ENCODE peak calls at places on chromosomes 6 and 20, in six cellular contexts. B, I, S, D, L and W are unnamed samples.

GRCh38 chr6:143675327-143675900 is 2.4 kb upstream of the PHACTR2 start:
- DNase-seq in B (no peak), I (peak), S (no peak), D (no peak), L (no peak), W (no peak)

GRCh38 chr6:169559001-169559441 is 142.8 kb downstream of the WDR27 start:
- DNase-seq in B (no peak), I (no peak), S (no peak), D (no peak), L (no peak), W (no peak)

GRCh38 chr6:25601797-25602679 is 50.0 kb upstream of the SCGN start:
- DNase-seq in B (no peak), I (peak), S (no peak), D (no peak), L (peak), W (no peak)

GRCh38 chr6:148021715-148022114 is 320.9 kb upstream of the SASH1 start:
- DNase-seq in B (no peak), I (no peak), S (no peak), D (peak), L (no peak), W (no peak)

GRCh38 chr20:34264141-34264540 is 22.9 kb downstream of the ASIP start:
- DNase-seq in B (no peak), I (no peak), S (no peak), D (no peak), L (no peak), W (no peak)

GRCh38 chr6:100886078-100886477 is 4.9 kb upstream of the ASCC3 start:
- DNase-seq in B (no peak), I (no peak), S (no peak), D (no peak), L (peak), W (no peak)

GRCh38 chr6:154721460-154721859 is 11.8 kb upstream of the SCAF8 start:
- DNase-seq in B (no peak), I (no peak), S (no peak), D (no peak), L (peak), W (no peak)

GRCh38 chr6:157830354-157831017 is 7.4 kb downstream of the SNX9 start:
- DNase-seq in B (no peak), I (peak), S (no peak), D (no peak), L (no peak), W (no peak)

GRCh38 chr6:27795697-27796494 is 116.3 kb downstream of the OR2B2 start:
- DNase-seq in B (no peak), I (peak), S (peak), D (no peak), L (peak), W (peak)

GRCh38 chr6:97437087-97437486 is 154.1 kb upstream of the MMS22L start:
- DNase-seq in B (no peak), I (peak), S (no peak), D (no peak), L (peak), W (no peak)
- TF ChIP-seq CTCF in B (peak), I (peak), S (peak), D (peak), L (peak), W (peak)

DNA sequence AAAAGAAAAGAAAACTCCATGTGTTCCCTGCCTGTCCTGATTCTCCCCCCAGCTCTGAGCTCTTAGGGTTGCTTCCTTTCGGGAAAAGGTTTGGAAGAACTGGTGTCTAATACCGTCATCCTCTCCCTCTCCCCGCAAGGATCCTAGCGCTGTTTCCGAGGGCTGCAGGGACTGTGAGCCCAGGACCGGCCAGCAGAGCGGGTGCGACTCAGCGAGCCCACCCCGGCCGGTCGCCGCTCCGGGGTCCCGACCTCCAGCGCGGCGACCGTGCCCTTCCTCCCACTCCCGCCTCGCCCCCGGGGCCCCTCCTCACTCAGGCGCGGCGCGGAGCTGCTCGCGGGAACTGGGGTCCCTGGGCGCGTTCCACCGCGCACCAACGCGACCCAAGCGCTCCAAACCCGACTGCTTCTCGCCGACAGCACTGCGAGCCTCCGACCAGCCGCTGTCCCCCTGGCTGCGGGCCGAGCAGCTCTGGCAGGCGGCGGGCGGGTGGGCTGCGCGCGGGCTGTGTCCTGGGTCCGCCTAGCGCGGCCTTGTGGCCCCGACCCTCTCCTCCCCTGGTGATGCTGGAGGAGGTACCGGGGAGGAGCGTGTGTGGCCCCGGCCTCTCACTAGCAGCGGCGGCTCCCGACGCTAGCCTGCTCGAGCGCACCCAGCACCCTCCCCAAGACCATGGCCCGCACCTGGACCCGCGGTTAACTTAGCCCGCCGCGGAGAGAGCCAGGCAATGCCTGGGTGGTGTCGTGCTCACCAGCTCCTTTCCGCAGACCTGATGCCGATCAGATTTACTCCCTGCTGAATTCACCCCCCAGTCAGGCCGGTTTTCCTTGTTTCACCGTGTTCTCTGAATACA is at the start of gene PLA2G7:
- DNase-seq in B (peak), I (peak), S (no peak), D (peak), L (no peak), W (peak)
- TF ChIP-seq CTCF in B (no peak), I (no peak), S (no peak), D (no peak), L (no peak), W (no peak)

DNA sequence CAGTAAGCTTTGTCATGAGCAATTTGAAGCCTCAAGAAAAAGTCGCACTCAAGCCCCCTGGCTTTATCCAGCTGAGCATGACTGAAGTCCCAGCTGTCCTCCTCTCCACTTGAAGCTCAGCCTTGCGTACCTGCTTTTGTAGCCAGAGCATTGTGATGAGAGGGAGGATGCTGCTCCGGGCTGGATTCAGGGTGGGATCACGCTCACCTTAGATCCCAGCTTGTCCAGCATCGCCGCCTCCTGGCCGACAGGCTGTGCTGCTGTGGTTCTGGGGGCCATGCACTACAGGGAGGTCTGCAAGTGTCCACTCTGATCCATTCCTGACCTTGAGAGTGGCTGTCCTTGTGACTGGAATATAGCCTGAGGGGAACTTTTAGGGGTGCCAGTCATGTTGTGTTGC is 495.6 kb downstream of the CDH26 start:
- DNase-seq in B (no peak), I (peak), S (no peak), D (no peak), L (no peak), W (peak)
- TF ChIP-seq CTCF in B (no peak), I (peak), S (no peak), D (no peak), L (no peak), W (no peak)

GRCh38 chr20:46089338-46090094 is at the start of gene NCOA5:
- DNase-seq in B (peak), I (peak), S (peak), D (peak), L (peak), W (peak)
- TF ChIP-seq CTCF in B (peak), I (peak), S (peak), D (no peak), L (no peak), W (no peak)

GRCh38 chr6:3402310-3403243 is 54.3 kb downstream of the SLC22A23 start:
- DNase-seq in B (no peak), I (no peak), S (peak), D (no peak), L (no peak), W (no peak)
- TF ChIP-seq CTCF in B (no peak), I (no peak), S (peak), D (no peak), L (no peak), W (no peak)

GRCh38 chr20:63539092-63539430 is 1.9 kb upstream of the PTK6 start:
- DNase-seq in B (no peak), I (no peak), S (no peak), D (peak), L (no peak), W (no peak)

GRCh38 chr20:63536241-63536977 is 767 bp downstream of the PTK6 start:
- DNase-seq in B (no peak), I (no peak), S (no peak), D (peak), L (peak), W (peak)

GRCh38 chr20:63536997-63537524 is at the start of gene PTK6:
- DNase-seq in B (no peak), I (no peak), S (peak), D (peak), L (no peak), W (no peak)

GRCh38 chr20:63538204-63539091 is 1.3 kb upstream of the PTK6 start:
- DNase-seq in B (no peak), I (no peak), S (peak), D (peak), L (peak), W (no peak)

DNA sequence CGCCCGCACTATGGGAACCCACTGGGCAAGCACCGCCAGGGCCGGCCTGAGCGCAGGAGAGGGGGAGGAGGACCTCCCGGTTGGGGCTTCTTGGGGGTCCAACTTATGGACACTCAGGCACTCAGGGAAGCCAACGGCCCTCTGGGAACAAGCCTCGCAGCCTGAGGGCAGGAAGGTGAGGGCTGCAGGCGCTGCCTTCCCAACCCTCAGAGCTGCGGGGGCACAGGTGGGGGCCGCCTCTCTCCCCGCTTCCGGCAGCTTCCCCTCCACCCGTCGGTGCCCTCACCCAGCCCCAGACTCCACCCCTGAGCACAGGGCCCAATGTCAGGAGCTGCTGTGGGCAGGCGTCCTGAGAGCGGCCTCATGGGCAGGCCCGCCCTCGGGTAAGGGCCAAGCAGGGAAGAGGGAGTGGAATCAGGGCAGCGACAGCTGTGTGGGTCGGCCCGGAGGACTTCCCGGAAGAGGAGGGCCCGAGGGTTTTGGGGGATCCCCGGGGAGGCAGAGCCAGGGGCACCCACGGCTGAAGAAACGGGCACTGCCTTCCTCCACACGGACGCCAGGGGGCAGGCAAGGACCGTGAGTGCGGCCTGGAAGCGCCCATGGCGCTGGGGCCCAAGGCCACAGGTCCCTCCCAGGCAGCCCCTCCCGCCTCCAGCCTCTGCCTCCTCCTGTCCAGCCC is 488 bp upstream of the PTK6 start:
- DNase-seq in B (peak), I (peak), S (peak), D (peak), L (peak), W (peak)
- TF ChIP-seq CTCF in B (peak), I (peak), S (peak), D (peak), L (peak), W (peak)

GRCh38 chr6:3072798-3073197 is 4.5 kb downstream of the RIPK1 start:
- DNase-seq in B (no peak), I (no peak), S (no peak), D (no peak), L (no peak), W (no peak)

GRCh38 chr6:3071568-3071967 is 3.3 kb downstream of the RIPK1 start:
- DNase-seq in B (no peak), I (no peak), S (no peak), D (no peak), L (no peak), W (no peak)

GRCh38 chr6:3063733-3064700 is 4.3 kb upstream of the RIPK1 start:
- DNase-seq in B (peak), I (peak), S (peak), D (peak), L (peak), W (peak)

GRCh38 chr6:3073382-3073781 is 5.1 kb downstream of the RIPK1 start:
- DNase-seq in B (no peak), I (no peak), S (no peak), D (no peak), L (no peak), W (no peak)

DNA sequence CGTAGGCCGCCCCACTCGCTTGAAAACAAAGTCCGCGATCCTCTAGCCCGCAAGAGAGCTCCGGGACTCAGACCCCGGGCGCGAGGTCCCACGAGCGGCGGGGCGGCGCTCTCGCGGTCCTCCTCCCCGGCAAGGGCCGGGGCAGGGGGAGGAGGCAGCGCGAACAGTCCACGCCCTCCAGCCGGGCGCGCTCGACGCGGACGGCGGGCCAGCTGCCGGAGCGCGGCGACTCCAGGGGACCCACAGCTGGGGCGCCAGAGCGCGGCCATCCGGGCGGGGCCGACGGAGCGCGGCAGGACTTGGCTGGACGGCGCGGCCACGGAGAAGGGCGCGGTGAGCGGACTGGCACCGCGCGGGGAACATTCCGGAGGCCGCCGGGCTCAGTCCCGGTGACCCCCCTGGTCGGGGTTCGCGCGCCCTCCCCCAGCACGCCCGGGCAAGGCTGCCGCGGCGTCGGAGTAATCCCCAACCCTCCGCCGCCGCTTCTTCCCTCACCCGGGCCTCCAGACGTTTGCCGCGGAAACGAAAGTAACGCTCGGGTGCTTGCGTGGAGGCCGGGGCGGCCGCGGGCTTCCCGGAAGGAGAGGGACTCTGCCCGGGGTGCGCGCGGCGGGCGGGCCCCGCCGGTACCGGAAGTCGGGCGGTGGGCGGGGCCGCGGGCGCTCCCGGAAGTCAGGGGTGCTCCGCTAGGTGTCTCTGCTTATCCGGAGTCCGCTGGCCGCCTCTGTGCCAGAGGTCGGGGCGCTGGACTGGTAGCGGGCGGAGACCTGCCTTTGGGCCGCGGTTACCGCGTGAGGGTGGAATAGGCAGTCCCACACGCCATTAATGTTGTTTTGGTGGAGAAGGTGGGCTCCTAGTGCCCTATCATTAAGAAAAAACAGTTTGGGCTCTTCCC is at the start of gene RIPK1:
- DNase-seq in B (peak), I (peak), S (peak), D (peak), L (peak), W (peak)
- TF ChIP-seq CTCF in B (peak), I (peak), S (peak), D (peak), L (peak), W (no peak)

GRCh38 chr20:19901226-19901625 is 115.9 kb upstream of the NAA20 start:
- DNase-seq in B (no peak), I (no peak), S (peak), D (no peak), L (peak), W (no peak)

GRCh38 chr20:19897891-19898290 is 119.3 kb upstream of the NAA20 start:
- DNase-seq in B (no peak), I (no peak), S (peak), D (no peak), L (no peak), W (no peak)

GRCh38 chr20:19908586-19908985 is 108.6 kb upstream of the NAA20 start:
- DNase-seq in B (no peak), I (no peak), S (no peak), D (no peak), L (peak), W (no peak)

GRCh38 chr20:19907326-19908056 is 109.7 kb upstream of the NAA20 start:
- DNase-seq in B (no peak), I (no peak), S (no peak), D (no peak), L (no peak), W (no peak)

DNA sequence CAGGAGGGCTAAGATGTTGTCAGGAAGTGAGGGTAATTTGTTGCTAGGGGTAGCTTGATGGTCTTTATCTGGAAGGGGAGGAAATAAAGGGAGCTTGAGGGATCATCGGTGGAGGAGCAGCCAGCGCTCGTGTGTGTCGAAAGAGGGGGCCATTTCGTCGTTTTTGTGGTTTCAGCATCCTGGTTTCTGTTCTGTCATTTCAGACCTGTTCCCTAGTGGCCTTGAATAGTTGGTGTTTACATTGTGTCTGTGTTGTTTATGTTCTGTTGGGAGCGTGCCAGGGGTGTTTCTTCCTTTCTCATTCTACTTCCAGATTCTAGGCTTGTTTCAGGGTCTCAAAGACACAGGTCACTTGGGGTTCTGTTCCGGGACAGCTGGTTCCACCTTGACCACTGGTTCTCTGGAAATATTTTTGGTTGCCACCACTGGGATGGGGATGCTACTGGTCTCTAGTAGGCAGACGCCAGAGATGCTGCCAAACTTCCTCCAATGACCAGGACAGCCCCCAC is 113.9 kb upstream of the NAA20 start:
- DNase-seq in B (no peak), I (no peak), S (peak), D (no peak), L (peak), W (no peak)
- TF ChIP-seq CTCF in B (peak), I (no peak), S (peak), D (peak), L (no peak), W (no peak)